ENCODE peak calls at places on chromosomes 4 and X, in four cellular contexts. One of them, this sample, is unnamed.
A peak's percentile ranks its signal among the peaks of the same experiment; 100 is the strongest.

GRCh38 chrX:148609766-148610698 is 109.6 kb downstream of the AFF2 start:
- DNase-seq in MM.1S: peak; percentile 7
- DNase-seq in AG20443: no peak
- DNase-seq in AML-193: peak; percentile 8
- DNase-seq in this sample: no peak

GRCh38 chr4:98794565-98795205 is 134.2 kb downstream of the EIF4E start:
- DNase-seq in MM.1S: no peak
- DNase-seq in AG20443: no peak
- DNase-seq in AML-193: no peak
- DNase-seq in this sample: peak; percentile 22

GRCh38 chrX:130097507-130098201 is 12.6 kb downstream of the ELF4 start:
- DNase-seq in MM.1S: no peak
- DNase-seq in AG20443: no peak
- DNase-seq in AML-193: no peak
- DNase-seq in this sample: no peak

GRCh38 chr4:7822858-7823257 is 116.8 kb downstream of the AFAP1 start:
- DNase-seq in MM.1S: no peak
- DNase-seq in AG20443: peak; percentile 40
- DNase-seq in AML-193: no peak
- DNase-seq in this sample: no peak

GRCh38 chrX:106707771-106708454 is 18.6 kb upstream of the RNF128 start:
- DNase-seq in MM.1S: no peak
- DNase-seq in AG20443: peak; percentile 63
- DNase-seq in AML-193: no peak
- DNase-seq in this sample: peak; percentile 87

GRCh38 chr4:80197132-80197573 is at the start of gene PRDM8:
- DNase-seq in MM.1S: no peak
- DNase-seq in AG20443: peak; percentile 71
- DNase-seq in AML-193: no peak
- DNase-seq in this sample: no peak

GRCh38 chr4:61200991-61201526 is 933 bp downstream of the ADGRL3 start:
- DNase-seq in MM.1S: no peak
- DNase-seq in AG20443: peak; percentile 37
- DNase-seq in AML-193: no peak
- DNase-seq in this sample: no peak

GRCh38 chr4:13328591-13328990 is 155.5 kb downstream of the RAB28 start:
- DNase-seq in MM.1S: no peak
- DNase-seq in AG20443: peak; percentile 49
- DNase-seq in AML-193: no peak
- DNase-seq in this sample: peak; percentile 28

GRCh38 chr4:150127757-150128156 is 49.5 kb downstream of the DCLK2 start:
- DNase-seq in MM.1S: no peak
- DNase-seq in AG20443: no peak
- DNase-seq in AML-193: no peak
- DNase-seq in this sample: no peak

GRCh38 chr4:113880240-113881028 is 99.0 kb downstream of the ARSJ start:
- DNase-seq in MM.1S: no peak
- DNase-seq in AG20443: no peak
- DNase-seq in AML-193: no peak
- DNase-seq in this sample: no peak

GRCh38 chr4:52477191-52477590 is 181.9 kb downstream of the USP46 start:
- DNase-seq in MM.1S: no peak
- DNase-seq in AG20443: no peak
- DNase-seq in AML-193: no peak
- DNase-seq in this sample: no peak

GRCh38 chrX:149504915-149505651 is at the start of gene IDS:
- DNase-seq in MM.1S: peak; percentile 89
- DNase-seq in AG20443: peak; percentile 91
- DNase-seq in AML-193: peak; percentile 67
- DNase-seq in this sample: peak; percentile 73

GRCh38 chr4:3442959-3443749 is 1.4 kb downstream of the HGFAC start:
- DNase-seq in MM.1S: peak; percentile 41
- DNase-seq in AG20443: peak; percentile 89
- DNase-seq in AML-193: peak; percentile 35
- DNase-seq in this sample: no peak

GRCh38 chrX:54193085-54193484 is 10.0 kb upstream of the FAM120C start:
- DNase-seq in MM.1S: no peak
- DNase-seq in AG20443: no peak
- DNase-seq in AML-193: no peak
- DNase-seq in this sample: no peak

GRCh38 chr4:54384563-54384962 is 155.5 kb downstream of the PDGFRA start:
- DNase-seq in MM.1S: peak; percentile 49
- DNase-seq in AG20443: peak; percentile 57
- DNase-seq in AML-193: no peak
- DNase-seq in this sample: peak; percentile 24

GRCh38 chr4:186832906-186833305 is 109.2 kb upstream of the FAT1 start:
- DNase-seq in MM.1S: no peak
- DNase-seq in AG20443: no peak
- DNase-seq in AML-193: no peak
- DNase-seq in this sample: no peak

GRCh38 chr4:54104907-54105306 is 4.9 kb downstream of the GSX2 start:
- DNase-seq in MM.1S: no peak
- DNase-seq in AG20443: no peak
- DNase-seq in AML-193: no peak
- DNase-seq in this sample: no peak

GRCh38 chrX:72180539-72180938 is 1.0 kb upstream of the PIN4 start:
- DNase-seq in MM.1S: no peak
- DNase-seq in AG20443: no peak
- DNase-seq in AML-193: peak; percentile 11
- DNase-seq in this sample: no peak

GRCh38 chrX:103704863-103705262 is 5.8 kb upstream of the TMEM31 start:
- DNase-seq in MM.1S: no peak
- DNase-seq in AG20443: no peak
- DNase-seq in AML-193: no peak
- DNase-seq in this sample: no peak

GRCh38 chrX:13110427-13111324 is 66.3 kb upstream of the FAM9C start:
- DNase-seq in MM.1S: no peak
- DNase-seq in AG20443: peak; percentile 30
- DNase-seq in AML-193: no peak
- DNase-seq in this sample: peak; percentile 86

GRCh38 chrX:118756111-118756510 is 28.7 kb downstream of the IL13RA1 start:
- DNase-seq in MM.1S: no peak
- DNase-seq in AG20443: peak; percentile 20
- DNase-seq in AML-193: peak; percentile 72
- DNase-seq in this sample: no peak

GRCh38 chr4:3408793-3409330 is 32.9 kb upstream of the HGFAC start:
- DNase-seq in MM.1S: no peak
- DNase-seq in AG20443: no peak
- DNase-seq in AML-193: no peak
- DNase-seq in this sample: no peak

GRCh38 chr4:104451573-104451972 is 43.1 kb downstream of the CXXC4 start:
- DNase-seq in MM.1S: peak; percentile 64
- DNase-seq in AG20443: no peak
- DNase-seq in AML-193: no peak
- DNase-seq in this sample: no peak

GRCh38 chr4:150070464-150071170 is 7.6 kb upstream of the DCLK2 start:
- DNase-seq in MM.1S: no peak
- DNase-seq in AG20443: no peak
- DNase-seq in AML-193: no peak
- DNase-seq in this sample: peak; percentile 59

GRCh38 chrX:41514179-41514578 is 67.0 kb downstream of the NYX start:
- DNase-seq in MM.1S: no peak
- DNase-seq in AG20443: no peak
- DNase-seq in AML-193: no peak
- DNase-seq in this sample: no peak

GRCh38 chr4:3321295-3321889 is 28.6 kb downstream of the RGS12 start:
- DNase-seq in MM.1S: no peak
- DNase-seq in AG20443: peak; percentile 87
- DNase-seq in AML-193: no peak
- DNase-seq in this sample: no peak

GRCh38 chr4:149987330-149987751 is 90.9 kb upstream of the DCLK2 start:
- DNase-seq in MM.1S: no peak
- DNase-seq in AG20443: no peak
- DNase-seq in AML-193: no peak
- DNase-seq in this sample: no peak

GRCh38 chr4:123746981-123747380 is 350.4 kb downstream of the SPRY1 start:
- DNase-seq in MM.1S: no peak
- DNase-seq in AG20443: no peak
- DNase-seq in AML-193: no peak
- DNase-seq in this sample: no peak

GRCh38 chr4:45668086-45668485 is 455.8 kb downstream of the GABRG1 start:
- DNase-seq in MM.1S: no peak
- DNase-seq in AG20443: no peak
- DNase-seq in AML-193: no peak
- DNase-seq in this sample: no peak

GRCh38 chr4:22473268-22473667 is 42.6 kb downstream of the ADGRA3 start:
- DNase-seq in MM.1S: no peak
- DNase-seq in AG20443: peak; percentile 24
- DNase-seq in AML-193: no peak
- DNase-seq in this sample: no peak

GRCh38 chrX:32269877-32270276 is 941.5 kb downstream of the DMD start:
- DNase-seq in MM.1S: no peak
- DNase-seq in AG20443: no peak
- DNase-seq in AML-193: no peak
- DNase-seq in this sample: no peak

GRCh38 chr4:185921583-185922555 is 109.9 kb upstream of the SORBS2 start:
- DNase-seq in MM.1S: no peak
- DNase-seq in AG20443: no peak
- DNase-seq in AML-193: no peak
- DNase-seq in this sample: no peak

GRCh38 chrX:96435636-96436035 is 249.0 kb upstream of the DIAPH2 start:
- DNase-seq in MM.1S: no peak
- DNase-seq in AG20443: peak; percentile 7
- DNase-seq in AML-193: no peak
- DNase-seq in this sample: peak; percentile 9

GRCh38 chrX:70129811-70130210 is 3.4 kb upstream of the IGBP1 start:
- DNase-seq in MM.1S: no peak
- DNase-seq in AG20443: no peak
- DNase-seq in AML-193: no peak
- DNase-seq in this sample: no peak

GRCh38 chrX:37998586-37999267 is 7.6 kb upstream of the SYTL5 start:
- DNase-seq in MM.1S: no peak
- DNase-seq in AG20443: peak; percentile 15
- DNase-seq in AML-193: no peak
- DNase-seq in this sample: peak; percentile 56

GRCh38 chr4:83114576-83114975 is at the start of gene PLAC8:
- DNase-seq in MM.1S: peak; percentile 87
- DNase-seq in AG20443: no peak
- DNase-seq in AML-193: peak; percentile 89
- DNase-seq in this sample: no peak

GRCh38 chr4:87570290-87570689 is 38.0 kb upstream of the DSPP start:
- DNase-seq in MM.1S: no peak
- DNase-seq in AG20443: no peak
- DNase-seq in AML-193: no peak
- DNase-seq in this sample: no peak

This sample was measured in stromal cell of bone marrow.